ENCODE peak calls at places on chromosomes 5 and 9, in eight cellular contexts. One of them, this sample, is unnamed.

GRCh38 chr5:54517174-54517511 is 416 bp upstream of the SNX18 start:
- DNase-seq in GM10248: no peak
- DNase-seq in endothelial cell: no peak
- DNase-seq in suprapubic skin: no peak
- DNase-seq in GM23338: no peak
- DNase-seq in body of pancreas: no peak
- DNase-seq in GM13976: no peak
- DNase-seq in left lung: no peak
- DNase-seq in this sample: no peak

GRCh38 chr5:88256872-88257271 is 11.8 kb downstream of the TMEM161B start:
- DNase-seq in GM10248: no peak
- DNase-seq in endothelial cell: no peak
- DNase-seq in suprapubic skin: no peak
- DNase-seq in GM23338: peak; percentile 91
- DNase-seq in body of pancreas: peak; percentile 5
- DNase-seq in GM13976: no peak
- DNase-seq in left lung: no peak
- DNase-seq in this sample: no peak

GRCh38 chr5:84290161-84290560 is 94.5 kb downstream of the EDIL3 start:
- DNase-seq in GM10248: no peak
- DNase-seq in endothelial cell: no peak
- DNase-seq in suprapubic skin: no peak
- DNase-seq in GM23338: no peak
- DNase-seq in body of pancreas: no peak
- DNase-seq in GM13976: no peak
- DNase-seq in left lung: no peak
- DNase-seq in this sample: no peak

GRCh38 chr5:5383461-5383860 is 39.0 kb upstream of the ICE1 start:
- DNase-seq in GM10248: no peak
- DNase-seq in endothelial cell: no peak
- DNase-seq in suprapubic skin: no peak
- DNase-seq in GM23338: no peak
- DNase-seq in body of pancreas: no peak
- DNase-seq in GM13976: no peak
- DNase-seq in left lung: no peak
- DNase-seq in this sample: no peak

GRCh38 chr5:159393854-159394274 is 63.6 kb upstream of the IL12B start:
- DNase-seq in GM10248: no peak
- DNase-seq in endothelial cell: no peak
- DNase-seq in suprapubic skin: no peak
- DNase-seq in GM23338: no peak
- DNase-seq in body of pancreas: no peak
- DNase-seq in GM13976: no peak
- DNase-seq in left lung: no peak
- DNase-seq in this sample: no peak

GRCh38 chr9:18786196-18786595 is 246.8 kb downstream of the SAXO1 start:
- DNase-seq in GM10248: no peak
- DNase-seq in endothelial cell: no peak
- DNase-seq in suprapubic skin: no peak
- DNase-seq in GM23338: no peak
- DNase-seq in body of pancreas: no peak
- DNase-seq in GM13976: no peak
- DNase-seq in left lung: no peak
- DNase-seq in this sample: no peak

GRCh38 chr5:151141535-151141934 is 16.0 kb downstream of the ANXA6 start:
- DNase-seq in GM10248: peak; percentile 84
- DNase-seq in endothelial cell: no peak
- DNase-seq in suprapubic skin: no peak
- DNase-seq in GM23338: peak; percentile 76
- DNase-seq in body of pancreas: no peak
- DNase-seq in GM13976: peak; percentile 84
- DNase-seq in left lung: no peak
- DNase-seq in this sample: peak; percentile 34

GRCh38 chr5:54022156-54022685 is 288.2 kb downstream of the ARL15 start:
- DNase-seq in GM10248: no peak
- DNase-seq in endothelial cell: no peak
- DNase-seq in suprapubic skin: no peak
- DNase-seq in GM23338: no peak
- DNase-seq in body of pancreas: no peak
- DNase-seq in GM13976: no peak
- DNase-seq in left lung: no peak
- DNase-seq in this sample: no peak

GRCh38 chr5:125126050-125126449 is 379.6 kb upstream of the ZNF608 start:
- DNase-seq in GM10248: no peak
- DNase-seq in endothelial cell: no peak
- DNase-seq in suprapubic skin: no peak
- DNase-seq in GM23338: no peak
- DNase-seq in body of pancreas: no peak
- DNase-seq in GM13976: no peak
- DNase-seq in left lung: no peak
- DNase-seq in this sample: no peak

GRCh38 chr5:163880307-163880706 is 374.9 kb downstream of the MAT2B start:
- DNase-seq in GM10248: no peak
- DNase-seq in endothelial cell: no peak
- DNase-seq in suprapubic skin: no peak
- DNase-seq in GM23338: no peak
- DNase-seq in body of pancreas: no peak
- DNase-seq in GM13976: no peak
- DNase-seq in left lung: no peak
- DNase-seq in this sample: no peak

GRCh38 chr5:123261752-123262151 is 161.5 kb downstream of the CEP120 start:
- DNase-seq in GM10248: no peak
- DNase-seq in endothelial cell: no peak
- DNase-seq in suprapubic skin: no peak
- DNase-seq in GM23338: no peak
- DNase-seq in body of pancreas: no peak
- DNase-seq in GM13976: no peak
- DNase-seq in left lung: no peak
- DNase-seq in this sample: no peak

GRCh38 chr5:180175015-180175431 is 34.0 kb downstream of the RASGEF1C start:
- DNase-seq in GM10248: no peak
- DNase-seq in endothelial cell: no peak
- DNase-seq in suprapubic skin: no peak
- DNase-seq in GM23338: no peak
- DNase-seq in body of pancreas: no peak
- DNase-seq in GM13976: no peak
- DNase-seq in left lung: no peak
- DNase-seq in this sample: no peak

GRCh38 chr9:33245341-33245740 is 5.4 kb downstream of the SPINK4 start:
- DNase-seq in GM10248: no peak
- DNase-seq in endothelial cell: no peak
- DNase-seq in suprapubic skin: peak; percentile 32
- DNase-seq in GM23338: no peak
- DNase-seq in body of pancreas: no peak
- DNase-seq in GM13976: no peak
- DNase-seq in left lung: no peak
- DNase-seq in this sample: no peak

GRCh38 chr5:174065528-174066189 is 20.2 kb downstream of the NSG2 start:
- DNase-seq in GM10248: no peak
- DNase-seq in endothelial cell: no peak
- DNase-seq in suprapubic skin: no peak
- DNase-seq in GM23338: no peak
- DNase-seq in body of pancreas: peak; percentile 33
- DNase-seq in GM13976: no peak
- DNase-seq in left lung: no peak
- DNase-seq in this sample: no peak

GRCh38 chr5:79617539-79617938 is 5.3 kb downstream of the TENT2 start:
- DNase-seq in GM10248: no peak
- DNase-seq in endothelial cell: no peak
- DNase-seq in suprapubic skin: no peak
- DNase-seq in GM23338: no peak
- DNase-seq in body of pancreas: no peak
- DNase-seq in GM13976: no peak
- DNase-seq in left lung: no peak
- DNase-seq in this sample: no peak

GRCh38 chr5:168332042-168332441 is 40.6 kb downstream of the WWC1 start:
- DNase-seq in GM10248: no peak
- DNase-seq in endothelial cell: no peak
- DNase-seq in suprapubic skin: no peak
- DNase-seq in GM23338: no peak
- DNase-seq in body of pancreas: peak; percentile 35
- DNase-seq in GM13976: no peak
- DNase-seq in left lung: no peak
- DNase-seq in this sample: no peak

GRCh38 chr9:27765266-27765665 is 192.0 kb upstream of the C9orf72 start:
- DNase-seq in GM10248: no peak
- DNase-seq in endothelial cell: no peak
- DNase-seq in suprapubic skin: no peak
- DNase-seq in GM23338: no peak
- DNase-seq in body of pancreas: no peak
- DNase-seq in GM13976: no peak
- DNase-seq in left lung: no peak
- DNase-seq in this sample: no peak

GRCh38 chr9:21317956-21318923 is 13.1 kb upstream of the IFNA5 start:
- DNase-seq in GM10248: peak; percentile 28
- DNase-seq in endothelial cell: peak; percentile 38
- DNase-seq in suprapubic skin: no peak
- DNase-seq in GM23338: peak; percentile 67
- DNase-seq in body of pancreas: peak; percentile 57
- DNase-seq in GM13976: peak; percentile 21
- DNase-seq in left lung: no peak
- DNase-seq in this sample: no peak

GRCh38 chr9:113886471-113886870 is 10.4 kb downstream of the ZNF618 start:
- DNase-seq in GM10248: no peak
- DNase-seq in endothelial cell: no peak
- DNase-seq in suprapubic skin: no peak
- DNase-seq in GM23338: peak; percentile 51
- DNase-seq in body of pancreas: no peak
- DNase-seq in GM13976: no peak
- DNase-seq in left lung: no peak
- DNase-seq in this sample: no peak
- TF ChIP-seq CTCF in GM10248: no peak
- TF ChIP-seq CTCF in endothelial cell: no peak
- TF ChIP-seq CTCF in suprapubic skin: no peak
- TF ChIP-seq CTCF in GM23338: no peak
- TF ChIP-seq CTCF in body of pancreas: no peak
- TF ChIP-seq CTCF in GM13976: no peak
- TF ChIP-seq CTCF in left lung: no peak
- TF ChIP-seq CTCF in this sample: no peak

GRCh38 chr9:128415222-128415621 is 5.4 kb upstream of the CERCAM start:
- DNase-seq in GM10248: no peak
- DNase-seq in endothelial cell: no peak
- DNase-seq in suprapubic skin: no peak
- DNase-seq in GM23338: no peak
- DNase-seq in body of pancreas: no peak
- DNase-seq in GM13976: no peak
- DNase-seq in left lung: no peak
- DNase-seq in this sample: no peak

GRCh38 chr9:128416432-128417019 is 4.1 kb upstream of the CERCAM start:
- DNase-seq in GM10248: no peak
- DNase-seq in endothelial cell: no peak
- DNase-seq in suprapubic skin: no peak
- DNase-seq in GM23338: no peak
- DNase-seq in body of pancreas: no peak
- DNase-seq in GM13976: no peak
- DNase-seq in left lung: no peak
- DNase-seq in this sample: no peak

GRCh38 chr9:128412120-128412790 is 8.4 kb upstream of the CERCAM start:
- DNase-seq in GM10248: no peak
- DNase-seq in endothelial cell: peak; percentile 94
- DNase-seq in suprapubic skin: no peak
- DNase-seq in GM23338: peak; percentile 96
- DNase-seq in body of pancreas: peak; percentile 44
- DNase-seq in GM13976: peak; percentile 63
- DNase-seq in left lung: no peak
- DNase-seq in this sample: peak; percentile 39

GRCh38 chr9:128416014-128416413 is 4.6 kb upstream of the CERCAM start:
- DNase-seq in GM10248: no peak
- DNase-seq in endothelial cell: no peak
- DNase-seq in suprapubic skin: no peak
- DNase-seq in GM23338: peak; percentile 47
- DNase-seq in body of pancreas: no peak
- DNase-seq in GM13976: no peak
- DNase-seq in left lung: no peak
- DNase-seq in this sample: no peak

DNA sequence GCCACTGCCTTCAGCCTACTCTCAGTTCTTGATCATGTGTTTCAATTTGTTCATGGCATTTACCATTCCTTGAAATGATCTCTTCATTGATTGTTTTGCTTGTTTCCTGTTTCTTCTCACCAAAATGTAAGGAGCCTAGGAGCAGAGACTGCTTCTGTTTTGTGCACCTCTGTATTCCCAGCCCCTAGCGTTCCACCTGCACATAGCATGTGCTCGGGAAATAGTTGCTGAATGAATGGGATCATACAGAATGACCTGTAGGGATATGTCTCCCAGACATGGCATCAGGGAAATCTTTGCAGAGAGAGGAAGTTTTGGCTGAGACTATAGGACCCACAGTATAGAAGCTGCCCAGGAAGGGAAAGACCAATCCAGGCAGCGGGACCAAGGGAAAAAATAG is 6.2 kb upstream of the CERCAM start:
- DNase-seq in GM10248: no peak
- DNase-seq in endothelial cell: no peak
- DNase-seq in suprapubic skin: no peak
- DNase-seq in GM23338: peak; percentile 49
- DNase-seq in body of pancreas: no peak
- DNase-seq in GM13976: no peak
- DNase-seq in left lung: no peak
- DNase-seq in this sample: no peak
- TF ChIP-seq CTCF in GM10248: no peak
- TF ChIP-seq CTCF in endothelial cell: peak; percentile 20
- TF ChIP-seq CTCF in suprapubic skin: no peak
- TF ChIP-seq CTCF in GM23338: peak; percentile 47
- TF ChIP-seq CTCF in body of pancreas: no peak
- TF ChIP-seq CTCF in GM13976: no peak
- TF ChIP-seq CTCF in left lung: no peak
- TF ChIP-seq CTCF in this sample: no peak

GRCh38 chr5:10689391-10690081 is 71.5 kb downstream of the DAP start:
- DNase-seq in GM10248: no peak
- DNase-seq in endothelial cell: peak; percentile 56
- DNase-seq in suprapubic skin: peak; percentile 63
- DNase-seq in GM23338: peak; percentile 86
- DNase-seq in body of pancreas: peak; percentile 48
- DNase-seq in GM13976: peak; percentile 61
- DNase-seq in left lung: no peak
- DNase-seq in this sample: no peak
- TF ChIP-seq CTCF in GM10248: peak; percentile 26
- TF ChIP-seq CTCF in endothelial cell: peak; percentile 57
- TF ChIP-seq CTCF in suprapubic skin: no peak
- TF ChIP-seq CTCF in GM23338: peak; percentile 78
- TF ChIP-seq CTCF in body of pancreas: no peak
- TF ChIP-seq CTCF in GM13976: peak; percentile 30
- TF ChIP-seq CTCF in left lung: no peak
- TF ChIP-seq CTCF in this sample: no peak

DNA sequence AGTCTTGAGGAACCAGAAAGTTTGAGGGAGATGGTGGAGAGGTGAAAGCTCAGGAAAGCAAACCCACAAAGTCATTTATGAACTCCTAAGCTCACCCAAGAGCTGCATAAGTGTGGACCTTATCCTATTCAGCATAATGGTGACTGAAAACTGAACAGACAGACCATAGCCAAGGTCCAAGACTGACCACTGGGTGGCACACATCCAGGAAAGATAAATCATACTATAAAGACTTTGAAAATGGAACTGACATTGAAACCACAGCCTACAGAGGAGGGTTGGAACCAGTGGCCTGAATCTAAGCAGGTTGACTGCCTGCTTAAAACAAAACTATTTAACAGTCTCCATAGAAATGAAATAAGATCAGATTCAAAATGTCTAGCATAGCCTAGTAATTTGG is 121.1 kb upstream of the RGS7BP start:
- DNase-seq in GM10248: peak; percentile 9
- DNase-seq in endothelial cell: peak; percentile 45
- DNase-seq in suprapubic skin: no peak
- DNase-seq in GM23338: peak; percentile 50
- DNase-seq in body of pancreas: no peak
- DNase-seq in GM13976: peak; percentile 12
- DNase-seq in left lung: no peak
- DNase-seq in this sample: no peak
- TF ChIP-seq CTCF in GM10248: no peak
- TF ChIP-seq CTCF in endothelial cell: peak; percentile 59
- TF ChIP-seq CTCF in suprapubic skin: no peak
- TF ChIP-seq CTCF in GM23338: peak; percentile 59
- TF ChIP-seq CTCF in body of pancreas: no peak
- TF ChIP-seq CTCF in GM13976: no peak
- TF ChIP-seq CTCF in left lung: no peak
- TF ChIP-seq CTCF in this sample: no peak

This sample was measured in natural killer cell.